ENCODE peak calls at places on chromosomes 3 and 15, in five cellular contexts. V, Y, N, T and J are unnamed samples.

GRCh38 chr3:15646924-15647511 is 45.5 kb downstream of the BTD start:
- DNase-seq in V (peak; percentile 44), Y (peak; percentile 95), N (peak; percentile 33), T (no peak), J (peak; percentile 93)

GRCh38 chr3:98772022-98772421 is 8.9 kb downstream of the ST3GAL6 start:
- DNase-seq in V (no peak), Y (no peak), N (no peak), T (no peak), J (no peak)

GRCh38 chr3:58496206-58496605 is 4.3 kb downstream of the KCTD6 start:
- DNase-seq in V (no peak), Y (no peak), N (no peak), T (no peak), J (no peak)

GRCh38 chr3:168096210-168096795 is 579 bp upstream of the GOLIM4 start:
- DNase-seq in V (peak; percentile 86), Y (peak; percentile 92), N (peak; percentile 33), T (peak; percentile 86), J (peak; percentile 91)

GRCh38 chr15:38252481-38253311 is at the start of gene SPRED1:
- DNase-seq in V (peak; percentile 30), Y (no peak), N (peak; percentile 82), T (peak; percentile 19), J (peak; percentile 60)

GRCh38 chr3:192727032-192727847 is at the start of gene FGF12:
- DNase-seq in V (peak; percentile 8), Y (peak; percentile 55), N (peak; percentile 88), T (peak; percentile 89), J (peak; percentile 73)

GRCh38 chr15:99438691-99439523 is 126.9 kb upstream of the MEF2A start:
- DNase-seq in V (no peak), Y (no peak), N (no peak), T (no peak), J (no peak)

GRCh38 chr3:13027154-13027553 is 46.1 kb downstream of the IQSEC1 start:
- DNase-seq in V (no peak), Y (no peak), N (no peak), T (peak; percentile 35), J (no peak)

GRCh38 chr15:95520511-95520910 is 810.0 kb upstream of the NR2F2 start:
- DNase-seq in V (peak; percentile 9), Y (peak; percentile 7), N (no peak), T (no peak), J (peak; percentile 21)

GRCh38 chr3:45497963-45498362 is 96.6 kb upstream of the LIMD1 start:
- DNase-seq in V (no peak), Y (no peak), N (no peak), T (no peak), J (no peak)

GRCh38 chr15:27538325-27538724 is 560.8 kb downstream of the OCA2 start:
- DNase-seq in V (no peak), Y (no peak), N (no peak), T (no peak), J (no peak)

GRCh38 chr3:162492446-162493081 is 996.0 kb downstream of the OTOL1 start:
- DNase-seq in V (no peak), Y (no peak), N (no peak), T (no peak), J (peak; percentile 57)

GRCh38 chr3:58272891-58273290 is 33.2 kb upstream of the RPP14 start:
- DNase-seq in V (no peak), Y (no peak), N (no peak), T (no peak), J (no peak)

GRCh38 chr15:93861413-93861812 is 369.9 kb upstream of the MCTP2 start:
- DNase-seq in V (peak; percentile 14), Y (no peak), N (no peak), T (no peak), J (no peak)

GRCh38 chr3:126982522-126983175 is at the start of gene PLXNA1:
- DNase-seq in V (peak; percentile 91), Y (peak; percentile 49), N (peak; percentile 81), T (peak; percentile 85), J (peak; percentile 77)

GRCh38 chr3:38084019-38084968 is 45.3 kb downstream of the DLEC1 start:
- DNase-seq in V (peak; percentile 49), Y (no peak), N (no peak), T (peak; percentile 72), J (no peak)

GRCh38 chr3:94811836-94812235 is 749.0 kb downstream of the NSUN3 start:
- DNase-seq in V (no peak), Y (no peak), N (no peak), T (no peak), J (peak; percentile 40)

GRCh38 chr3:29195055-29195454 is 85.8 kb upstream of the RBMS3 start:
- DNase-seq in V (no peak), Y (peak; percentile 99), N (no peak), T (no peak), J (peak; percentile 99)

GRCh38 chr3:170869645-170870593 is at the start of gene RPL22L1:
- DNase-seq in V (peak; percentile 99), Y (peak; percentile 87), N (peak; percentile 93), T (peak; percentile 96), J (peak; percentile 95)

GRCh38 chr3:38047896-38048295 is 8.9 kb downstream of the DLEC1 start:
- DNase-seq in V (no peak), Y (no peak), N (no peak), T (no peak), J (no peak)

GRCh38 chr15:23439513-23439912 is 7.5 kb downstream of the GOLGA6L2 start:
- DNase-seq in V (no peak), Y (no peak), N (no peak), T (no peak), J (no peak)

GRCh38 chr15:99447497-99448371 is 118.0 kb upstream of the MEF2A start:
- DNase-seq in V (no peak), Y (no peak), N (no peak), T (no peak), J (no peak)

GRCh38 chr3:164845739-164846138 is 232.6 kb downstream of the SI start:
- DNase-seq in V (no peak), Y (no peak), N (no peak), T (no peak), J (no peak)

GRCh38 chr15:81263477-81263876 is 60.5 kb downstream of the STARD5 start:
- DNase-seq in V (no peak), Y (no peak), N (no peak), T (no peak), J (no peak)

GRCh38 chr3:73086071-73086494 is 24.6 kb downstream of the EBLN2 start:
- DNase-seq in V (peak; percentile 37), Y (peak; percentile 26), N (no peak), T (peak; percentile 58), J (peak; percentile 44)

GRCh38 chr3:154324919-154325318 is 632 bp upstream of the DHX36 start:
- DNase-seq in V (no peak), Y (no peak), N (no peak), T (no peak), J (no peak)

GRCh38 chr3:33467786-33468185 is 27.6 kb upstream of the UBP1 start:
- DNase-seq in V (no peak), Y (peak; percentile 27), N (no peak), T (no peak), J (peak; percentile 29)

GRCh38 chr15:73605759-73606423 is 27.3 kb downstream of the NPTN start:
- DNase-seq in V (no peak), Y (no peak), N (no peak), T (no peak), J (no peak)

GRCh38 chr3:163491714-163492113 is 1586.6 kb downstream of the SI start:
- DNase-seq in V (no peak), Y (no peak), N (no peak), T (no peak), J (no peak)

GRCh38 chr15:54620916-54621315 is 575.8 kb downstream of the RSL24D1 start:
- DNase-seq in V (peak; percentile 31), Y (no peak), N (no peak), T (no peak), J (no peak)
- TF ChIP-seq CTCF in V (no peak), Y (no peak), N (no peak), T (no peak), J (no peak)

GRCh38 chr3:14539384-14540208 is 546 bp downstream of the GRIP2 start:
- DNase-seq in V (no peak), Y (no peak), N (peak; percentile 40), T (no peak), J (no peak)

GRCh38 chr3:14542656-14543055 is 2.5 kb upstream of the GRIP2 start:
- DNase-seq in V (no peak), Y (no peak), N (no peak), T (no peak), J (no peak)

GRCh38 chr3:14540209-14540575 is at the start of gene GRIP2:
- DNase-seq in V (no peak), Y (no peak), N (peak; percentile 61), T (no peak), J (no peak)

GRCh38 chr3:14541646-14542045 is 1.5 kb upstream of the GRIP2 start:
- DNase-seq in V (no peak), Y (no peak), N (no peak), T (no peak), J (no peak)

DNA sequence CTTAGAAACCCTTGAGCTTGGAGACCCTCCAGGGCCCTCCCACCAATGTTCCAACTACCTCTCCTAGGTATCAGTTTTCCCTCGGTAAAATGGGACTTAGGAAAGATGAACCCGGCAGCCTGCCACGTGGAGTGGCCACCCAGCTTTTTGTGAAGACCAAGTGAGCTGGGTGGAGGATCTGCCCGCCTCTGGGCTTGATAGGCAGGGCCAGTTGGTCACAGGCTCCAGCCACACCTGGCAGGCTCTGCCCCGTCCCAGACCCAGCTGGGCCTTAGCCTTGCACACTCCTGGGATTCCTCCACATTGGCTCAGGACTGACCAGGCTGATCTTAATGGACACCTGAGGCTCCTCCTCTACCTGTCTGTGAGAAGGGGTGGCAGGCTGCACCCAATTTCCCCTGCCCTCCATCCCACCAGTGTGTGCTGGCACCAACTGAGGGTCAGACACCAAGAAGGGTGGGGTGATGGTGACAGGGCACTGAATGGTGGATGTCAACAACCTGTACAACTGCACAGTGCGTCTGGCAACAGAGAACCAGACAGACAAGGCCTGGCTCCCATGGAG is 761 bp upstream of the GRIP2 start:
- DNase-seq in V (no peak), Y (no peak), N (no peak), T (no peak), J (no peak)
- H3K4me3 ChIP-seq in V (no peak overlapping the region), Y (no peak overlapping the region), N (no peak overlapping the region), T (no peak overlapping the region), J (no peak overlapping the region)

DNA sequence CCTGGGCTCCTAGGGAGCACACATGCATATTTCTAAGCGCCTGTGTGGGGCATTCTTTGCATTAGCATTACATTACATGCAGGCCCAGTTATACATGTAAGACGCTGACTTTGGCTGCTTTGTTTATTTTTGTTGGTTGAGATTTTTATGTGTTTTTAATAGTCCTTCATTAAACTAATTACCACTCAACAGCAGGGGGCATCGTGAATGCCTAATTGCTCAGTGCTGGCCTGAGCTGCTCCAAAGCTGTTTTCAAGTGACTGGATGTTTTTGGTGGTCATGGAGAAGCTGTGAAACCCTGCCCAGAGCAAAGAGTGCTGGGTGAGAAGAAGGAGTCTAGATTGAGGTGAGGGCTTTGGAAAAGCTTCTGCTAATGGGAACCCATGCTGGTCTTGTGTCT is 41.5 kb downstream of the GPD1L start:
- DNase-seq in V (no peak), Y (no peak), N (no peak), T (no peak), J (no peak)
- TF ChIP-seq CTCF in V (no peak), Y (peak; percentile 1), N (no peak), T (peak; percentile 12), J (no peak)

DNA sequence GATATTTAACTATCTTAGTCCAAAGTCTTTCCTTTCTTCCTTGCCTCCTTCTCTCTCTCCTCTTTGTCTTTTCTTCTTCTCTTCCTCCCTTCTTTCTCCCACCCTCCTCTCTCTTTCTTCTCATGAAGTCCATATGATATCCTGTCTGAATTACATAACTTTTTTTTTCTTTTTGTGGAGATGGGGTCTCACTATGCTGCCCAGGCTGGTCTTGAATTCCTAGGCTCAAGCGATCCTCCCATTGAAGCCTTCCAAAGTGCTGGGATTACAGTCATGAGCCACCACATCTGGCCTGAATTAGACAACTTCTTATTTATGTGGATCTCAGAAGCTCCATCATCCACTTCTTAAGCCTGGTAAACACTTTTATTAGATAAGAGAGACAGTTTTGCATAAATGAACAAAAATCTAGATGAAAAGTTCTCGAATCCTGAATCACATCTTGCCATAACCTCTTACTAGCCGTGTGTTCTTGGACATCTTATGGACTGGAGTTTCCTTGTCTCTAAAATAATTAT is 206.5 kb downstream of the LPP start:
- DNase-seq in V (no peak), Y (no peak), N (no peak), T (no peak), J (no peak)
- H3K4me3 ChIP-seq in V (no peak overlapping the region), Y (no peak overlapping the region), N (no peak overlapping the region), T (no peak overlapping the region), J (no peak overlapping the region)